ENCODE peak calls at places on chromosome 18, in seven cellular contexts. T, D, Q, X, J, U and C are unnamed samples.

GRCh38 chr18:58993260-58993659 is 128.6 kb downstream of the ZNF532 start:
- DNase-seq in D (no peak), T (no peak), J (no peak), U (no peak), Q (no peak), X (peak; percentile 90), C (peak; percentile 75)

GRCh38 chr18:33817096-33817495 is 239.1 kb downstream of the ASXL3 start:
- DNase-seq in J (peak; percentile 27), D (no peak), U (no peak), T (no peak), Q (peak; percentile 85), X (peak; percentile 78), C (peak; percentile 6)

GRCh38 chr18:10190564-10190963 is 263.9 kb upstream of the APCDD1 start:
- DNase-seq in Q (no peak), T (no peak), J (no peak), D (no peak), U (no peak), X (peak; percentile 20), C (peak; percentile 45)

GRCh38 chr18:49898421-49898820 is 85.1 kb upstream of the ACAA2 start:
- DNase-seq in T (peak; percentile 86), D (peak; percentile 50), Q (peak; percentile 75), U (peak; percentile 73), J (peak; percentile 91), X (peak; percentile 69), C (peak; percentile 82)

GRCh38 chr18:7940976-7941375 is 373.9 kb downstream of the PTPRM start:
- DNase-seq in J (no peak), Q (no peak), U (no peak), X (no peak), T (peak; percentile 23), D (no peak), C (no peak)

GRCh38 chr18:3384664-3385189 is 65.2 kb upstream of the TGIF1 start:
- DNase-seq in J (peak; percentile 59), Q (no peak), D (no peak), U (no peak), T (no peak), X (no peak), C (no peak)

GRCh38 chr18:44602845-44603244 is 77.8 kb upstream of the SETBP1 start:
- DNase-seq in T (no peak), Q (no peak), J (peak; percentile 97), U (no peak), X (no peak), D (no peak), C (peak; percentile 64)

GRCh38 chr18:12883003-12883683 is 894 bp downstream of the PTPN2 start:
- DNase-seq in U (no peak), X (no peak), T (no peak), D (no peak), Q (peak; percentile 10), J (peak; percentile 41), C (peak; percentile 26)

GRCh38 chr18:49849331-49850217 is 36.2 kb upstream of the ACAA2 start:
- DNase-seq in J (peak; percentile 59), D (peak; percentile 88), U (peak; percentile 64), X (peak; percentile 92), Q (peak; percentile 97), T (peak; percentile 17), C (peak; percentile 92)

GRCh38 chr18:32158108-32158624 is 31.7 kb upstream of the MEP1B start:
- DNase-seq in U (peak; percentile 76), T (peak; percentile 86), Q (peak; percentile 94), J (peak; percentile 86), D (peak; percentile 92), X (peak; percentile 89), C (peak; percentile 89)

GRCh38 chr18:12067671-12068070 is 26.0 kb upstream of the ANKRD62 start:
- DNase-seq in Q (no peak), X (no peak), U (no peak), D (no peak), T (no peak), J (no peak), C (no peak)

GRCh38 chr18:47100214-47100831 is 50.0 kb downstream of the HDHD2 start:
- DNase-seq in X (peak; percentile 60), Q (peak; percentile 89), J (peak; percentile 96), D (peak; percentile 78), U (peak; percentile 86), T (peak; percentile 46), C (peak; percentile 52)

GRCh38 chr18:60130289-60130688 is 230.5 kb downstream of the PMAIP1 start:
- DNase-seq in D (no peak), X (no peak), J (no peak), T (no peak), U (no peak), Q (no peak), C (no peak)

GRCh38 chr18:22093731-22094374 is 75.5 kb upstream of the GATA6 start:
- DNase-seq in X (no peak), T (no peak), Q (peak; percentile 92), U (no peak), J (no peak), D (no peak), C (no peak)

GRCh38 chr18:25786778-25787177 is 303.6 kb downstream of the SS18 start:
- DNase-seq in X (peak; percentile 83), D (no peak), U (no peak), Q (no peak), T (no peak), J (peak; percentile 82), C (peak; percentile 79)

DNA sequence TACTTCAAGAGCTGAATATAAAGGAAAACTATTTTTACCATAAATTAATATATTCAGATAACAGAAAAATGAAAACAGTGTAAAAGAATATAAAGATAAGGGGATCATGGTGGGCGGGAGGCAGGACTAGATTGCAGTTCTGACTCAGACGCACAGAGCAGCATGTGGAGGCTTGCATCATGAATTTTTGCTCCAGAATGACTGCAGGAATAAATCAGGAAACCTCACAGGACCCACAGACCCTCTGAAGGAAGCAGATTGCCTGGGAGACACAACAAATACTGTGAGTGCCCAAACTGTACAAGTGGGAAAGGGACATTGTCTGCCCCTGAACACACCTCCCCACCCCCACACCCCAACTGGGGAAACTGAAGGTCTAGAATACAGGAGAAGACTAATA is 19.2 kb upstream of the SIGLEC15 start:
- DNase-seq in J (no peak), D (no peak), T (no peak), Q (no peak), U (no peak), X (peak; percentile 83), C (peak; percentile 90)
- H3K23ac ChIP-seq in J (no peak overlapping the region), D (no peak overlapping the region), T (no peak overlapping the region), Q (no peak overlapping the region), U (no peak overlapping the region), X (peak overlapping the region; percentile 90), C (no peak overlapping the region)

DNA sequence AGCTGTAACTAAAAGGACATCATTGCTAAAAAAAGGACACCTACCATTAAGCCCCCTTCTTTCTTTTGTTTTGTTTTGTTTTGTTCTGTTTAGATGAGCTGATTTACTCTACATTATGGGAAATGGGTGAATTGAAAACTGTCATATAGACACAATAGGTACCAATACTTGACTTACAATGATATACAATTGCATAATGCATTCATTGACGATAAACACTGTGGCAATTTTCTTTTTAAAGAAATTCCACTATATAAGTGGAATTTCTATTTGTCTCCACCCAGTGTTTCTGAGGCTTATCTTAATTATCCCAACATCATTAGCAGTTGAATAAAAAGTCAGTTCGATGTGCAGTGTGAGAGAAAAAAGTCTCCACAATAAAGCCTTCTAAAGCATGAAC is 282.1 kb downstream of the BCL2 start:
- DNase-seq in D (no peak), Q (no peak), T (no peak), X (no peak), U (no peak), J (no peak), C (no peak)
- H3K4me2 ChIP-seq in D (no peak overlapping the region), Q (no peak overlapping the region), T (no peak overlapping the region), X (no peak overlapping the region), U (no peak overlapping the region), J (no peak overlapping the region), C (no peak overlapping the region)

GRCh38 chr18:57819671-57820460 is 16.8 kb upstream of the ATP8B1 start:
- DNase-seq in Q (peak; percentile 79), T (no peak), J (peak; percentile 17), D (no peak), X (peak; percentile 95), U (no peak), C (peak; percentile 82)
- H3K23ac ChIP-seq in Q (no peak overlapping the region), T (no peak overlapping the region), J (no peak overlapping the region), D (no peak overlapping the region), X (peak overlapping the region; percentile 57), U (no peak overlapping the region), C (no peak overlapping the region)

DNA sequence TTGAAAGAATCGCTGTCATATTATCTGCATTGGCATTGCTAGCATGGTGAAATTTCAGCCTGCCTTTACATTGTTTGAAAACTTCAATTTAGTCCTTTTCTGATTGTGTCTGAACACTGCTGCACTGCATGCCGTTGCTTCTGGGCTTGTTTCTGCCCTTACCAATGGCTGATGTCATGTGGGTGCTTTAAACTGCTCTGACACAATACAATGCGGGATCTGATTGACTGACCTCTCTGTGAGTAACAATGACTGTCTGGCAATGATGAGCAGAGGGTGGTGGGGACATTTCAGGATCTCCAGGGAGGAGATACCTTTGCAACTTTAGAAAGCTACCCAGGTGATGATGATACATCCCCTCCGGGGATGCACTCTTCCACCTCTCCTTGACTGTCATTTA is 119.5 kb upstream of the ZBTB14 start:
- DNase-seq in X (no peak), U (no peak), J (peak; percentile 65), D (no peak), Q (no peak), T (no peak), C (no peak)
- H3K4me2 ChIP-seq in X (no peak overlapping the region), U (peak overlapping the region; percentile 28), J (peak overlapping the region; percentile 22), D (no peak overlapping the region), Q (no peak overlapping the region), T (no peak overlapping the region), C (no peak overlapping the region)

GRCh38 chr18:37636831-37637230 is 71.2 kb upstream of the CELF4 start:
- DNase-seq in X (no peak), J (no peak), D (no peak), T (no peak), U (no peak), Q (no peak), C (no peak)

GRCh38 chr18:37634516-37634915 is 68.9 kb upstream of the CELF4 start:
- DNase-seq in T (no peak), X (no peak), J (no peak), Q (no peak), D (no peak), U (no peak), C (no peak)

GRCh38 chr18:37639846-37640245 is 74.2 kb upstream of the CELF4 start:
- DNase-seq in J (peak; percentile 23), Q (peak; percentile 21), D (no peak), T (no peak), U (no peak), X (no peak), C (no peak)

GRCh38 chr18:37640504-37640903 is 74.9 kb upstream of the CELF4 start:
- DNase-seq in U (no peak), Q (peak; percentile 19), D (no peak), J (no peak), X (no peak), T (no peak), C (no peak)

DNA sequence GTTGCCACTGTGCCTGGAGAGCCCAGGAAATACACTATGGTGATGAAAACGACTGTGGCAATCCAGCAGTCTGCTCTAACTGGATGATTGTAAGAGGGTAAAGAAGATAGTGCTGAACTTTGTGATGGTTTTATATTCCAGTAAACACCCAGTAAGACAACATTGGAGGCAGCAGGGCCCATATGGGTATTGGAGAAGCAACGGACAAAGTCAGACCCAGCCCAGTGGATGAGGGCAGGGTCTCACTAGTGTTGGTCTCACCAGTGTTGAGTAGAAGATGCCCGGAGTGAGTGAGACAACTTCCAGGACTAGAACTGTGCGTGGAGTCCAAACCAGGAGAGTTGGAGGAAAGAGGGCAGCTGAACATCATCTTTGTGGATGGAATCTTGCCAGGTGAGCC is 71.9 kb upstream of the CELF4 start:
- DNase-seq in Q (no peak), T (no peak), D (no peak), U (no peak), X (no peak), J (no peak), C (no peak)
- H3K23ac ChIP-seq in Q (no peak overlapping the region), T (no peak overlapping the region), D (no peak overlapping the region), U (no peak overlapping the region), X (no peak overlapping the region), J (no peak overlapping the region), C (no peak overlapping the region)